ENCODE peak calls at places on chromosome 11, in four cellular contexts. Q is K562, R is SK-N-SH, I is GM12878. F is an unnamed sample.
A peak's percentile ranks its signal among the peaks of the same experiment; 100 is the strongest.

GRCh38 chr11:104104201-104104600 is 59.7 kb downstream of the PDGFD start:
- DNase-seq in I (no peak), Q (no peak), R (no peak), F (no peak)

GRCh38 chr11:88175707-88176066 is 444 bp upstream of the RAB38 start:
- DNase-seq in Q (no peak), I (no peak), R (no peak), F (no peak)

GRCh38 chr11:113507341-113507740 is 32.1 kb upstream of the DRD2 start:
- DNase-seq in Q (no peak), I (no peak), R (no peak), F (no peak)

GRCh38 chr11:28838741-28839140 is 730.6 kb downstream of the METTL15 start:
- DNase-seq in Q (no peak), R (no peak), I (no peak), F (no peak)

GRCh38 chr11:66264893-66265292 is 3.5 kb upstream of the RAB1B start:
- DNase-seq in I (no peak), R (peak; percentile 59), Q (peak; percentile 53), F (no peak)

GRCh38 chr11:12148466-12148865 is 38.1 kb downstream of the MICAL2 start:
- DNase-seq in I (no peak), Q (no peak), R (no peak), F (no peak)

GRCh38 chr11:128896356-128896755 is 5.2 kb downstream of the KCNJ5 start:
- DNase-seq in R (no peak), Q (no peak), I (no peak), F (no peak)

GRCh38 chr11:95076416-95076815 is 9.7 kb downstream of the SRSF8 start:
- DNase-seq in Q (no peak), R (no peak), I (no peak), F (no peak)

GRCh38 chr11:115608976-115609375 is 104.8 kb upstream of the CADM1 start:
- DNase-seq in Q (no peak), R (no peak), I (no peak), F (no peak)

GRCh38 chr11:67272327-67273259 is 6.3 kb downstream of the GRK2 start:
- DNase-seq in R (no peak), I (no peak), Q (no peak), F (no peak)

GRCh38 chr11:122020902-122021301 is 95.1 kb downstream of the BLID start:
- DNase-seq in I (no peak), Q (no peak), R (peak; percentile 8), F (no peak)

GRCh38 chr11:104620991-104621390 is 277.3 kb downstream of the CASP12 start:
- DNase-seq in I (no peak), R (no peak), Q (no peak), F (no peak)

GRCh38 chr11:62548545-62549335 is 2.1 kb upstream of the AHNAK start:
- DNase-seq in Q (no peak), R (no peak), I (no peak), F (peak; percentile 78)

GRCh38 chr11:124115782-124116616 is 749 bp downstream of the VWA5A start:
- DNase-seq in Q (no peak), I (no peak), R (peak; percentile 15), F (no peak)

GRCh38 chr11:35418282-35418846 is 994 bp downstream of the SLC1A2 start:
- DNase-seq in I (no peak), Q (no peak), R (peak; percentile 32), F (no peak)

GRCh38 chr11:107591098-107591445 is at the start of gene ELMOD1:
- DNase-seq in Q (peak; percentile 58), R (peak; percentile 90), I (no peak), F (peak; percentile 7)

GRCh38 chr11:6319879-6320410 is 356 bp downstream of the CAVIN3 start:
- DNase-seq in Q (peak; percentile 52), R (peak; percentile 35), I (no peak), F (no peak)

GRCh38 chr11:71169328-71169727 is 83.0 kb downstream of the SHANK2 start:
- DNase-seq in Q (no peak), R (no peak), I (no peak), F (no peak)

GRCh38 chr11:12587333-12587997 is 86.8 kb upstream of the TEAD1 start:
- DNase-seq in Q (no peak), R (no peak), I (no peak), F (no peak)

GRCh38 chr11:124402326-124402922 is 3.6 kb upstream of the OR8B3 start:
- DNase-seq in Q (peak; percentile 67), I (no peak), R (peak; percentile 64), F (peak; percentile 56)

GRCh38 chr11:134374171-134374570 is 37.9 kb downstream of the B3GAT1 start:
- DNase-seq in Q (no peak), I (no peak), R (no peak), F (no peak)

GRCh38 chr11:112127056-112127455 is 36.8 kb downstream of the IL18 start:
- DNase-seq in I (no peak), R (no peak), Q (no peak), F (no peak)

GRCh38 chr11:134994431-134994830 is 582.4 kb upstream of the B3GAT1 start:
- DNase-seq in R (no peak), I (no peak), Q (no peak), F (no peak)

GRCh38 chr11:70244698-70245097 is 25.8 kb upstream of the PPFIA1 start:
- DNase-seq in Q (no peak), R (no peak), I (no peak), F (no peak)

GRCh38 chr11:22795914-22796313 is 33.7 kb downstream of the SVIP start:
- DNase-seq in I (no peak), R (no peak), Q (peak; percentile 44), F (no peak)

GRCh38 chr11:86037743-86038142 is 31.1 kb downstream of the PICALM start:
- DNase-seq in Q (no peak), R (no peak), I (no peak), F (no peak)

GRCh38 chr11:85810871-85811611 is at the start of gene SYTL2:
- DNase-seq in R (peak; percentile 92), I (no peak), Q (peak; percentile 85), F (peak; percentile 6)

GRCh38 chr11:36463781-36464180 is 46.3 kb downstream of the TRAF6 start:
- DNase-seq in Q (no peak), I (no peak), R (no peak), F (no peak)

GRCh38 chr11:104856607-104857006 is 41.7 kb downstream of the CASP12 start:
- DNase-seq in I (no peak), R (no peak), Q (no peak), F (no peak)

GRCh38 chr11:70556884-70557741 is 158.8 kb downstream of the CTTN start:
- DNase-seq in I (no peak), Q (no peak), R (no peak), F (no peak)

GRCh38 chr11:10701982-10702381 is 8.4 kb upstream of the IRAG1 start:
- DNase-seq in R (no peak), Q (no peak), I (no peak), F (no peak)

GRCh38 chr11:27120211-27120610 is 79.6 kb downstream of the BBOX1 start:
- DNase-seq in R (no peak), I (no peak), Q (no peak), F (no peak)

GRCh38 chr11:90222152-90222458 is 744 bp downstream of the CHORDC1 start:
- DNase-seq in R (no peak), Q (no peak), I (no peak), F (no peak)

GRCh38 chr11:117022526-117022925 is 75.7 kb downstream of the SIK3 start:
- DNase-seq in Q (no peak), R (no peak), I (peak; percentile 72), F (no peak)

GRCh38 chr11:12261551-12261950 is 115.8 kb upstream of the PARVA start:
- DNase-seq in I (no peak), Q (no peak), R (no peak), F (no peak)

GRCh38 chr11:31607914-31608313 is 98.3 kb downstream of the ELP4 start:
- DNase-seq in Q (no peak), I (no peak), R (no peak), F (no peak)

DNA sequence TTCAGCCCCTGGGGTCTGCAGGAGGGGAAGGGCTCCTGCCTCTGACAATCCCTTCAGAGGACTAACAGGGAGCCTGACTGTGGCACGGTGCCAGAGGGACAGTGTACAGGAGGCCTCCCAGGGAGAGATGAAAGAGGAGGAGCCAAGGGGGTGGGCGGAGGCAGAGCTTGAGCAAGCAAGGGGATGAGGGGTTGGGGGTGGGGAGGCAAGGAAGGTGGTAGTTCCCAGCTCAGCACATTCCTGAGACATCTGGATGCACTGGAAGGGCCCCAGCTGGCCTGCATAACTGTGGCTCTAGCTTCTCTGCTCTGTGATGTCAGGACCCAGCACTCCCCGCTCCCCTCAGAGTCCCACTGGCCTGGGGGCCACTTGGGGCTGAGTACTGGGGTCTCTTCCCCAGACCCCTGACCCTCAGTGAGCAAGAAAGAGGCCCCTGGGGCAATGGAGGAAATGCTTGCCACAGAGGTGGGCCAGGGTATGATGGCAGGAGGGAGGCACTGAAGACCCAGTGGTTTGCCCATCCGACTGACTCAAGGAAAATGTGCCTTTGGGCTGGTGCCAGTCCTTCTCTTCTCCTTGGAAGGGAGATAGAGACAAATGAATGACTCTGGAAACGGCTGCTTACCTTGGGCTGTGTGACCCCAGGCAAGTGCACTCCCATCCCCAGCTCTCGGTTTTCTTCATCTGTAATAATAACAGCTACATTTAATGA is 13.3 kb downstream of the CREB3L1 start:
- DNase-seq in R (peak; percentile 57), Q (peak; percentile 91), I (no peak), F (no peak)
- TF ChIP-seq SMC3 in R (no peak), Q (no peak), I (no peak), F (no peak)

GRCh38 chr11:77108436-77108835 is 5.8 kb downstream of the OMP start:
- DNase-seq in I (no peak), R (no peak), Q (no peak), F (no peak)
- TF ChIP-seq GABPA in I (no peak), R (no peak), Q (no peak), F (no peak)

DNA sequence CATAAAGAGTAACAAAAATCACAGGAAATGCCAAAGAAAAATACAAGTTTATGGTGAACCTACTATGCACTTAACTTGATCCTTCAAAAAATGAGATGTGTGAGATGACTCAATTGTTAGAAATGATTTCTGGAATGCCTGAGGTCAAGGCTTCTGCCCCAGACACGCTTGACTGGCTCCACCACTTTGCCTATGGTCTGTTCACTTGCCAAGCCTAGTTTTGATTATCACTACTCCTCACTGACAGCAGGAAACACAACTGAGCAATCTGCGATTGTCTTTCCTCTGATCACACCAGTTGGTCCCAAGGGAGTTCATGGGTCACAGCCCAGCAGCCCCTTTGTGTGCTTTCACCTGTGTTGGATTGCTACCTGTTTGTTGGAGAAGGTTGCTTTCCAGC is 20.6 kb upstream of the PRDM10 start:
- DNase-seq in Q (no peak), R (no peak), I (peak; percentile 88), F (peak; percentile 71)
- TF ChIP-seq SMC3 in Q (no peak), R (no peak), I (no peak), F (no peak)

GRCh38 chr11:73072935-73073481 is 69.1 kb downstream of the FCHSD2 start:
- DNase-seq in Q (no peak), I (peak; percentile 72), R (no peak), F (no peak)
- TF ChIP-seq GABPA in Q (no peak), I (no peak), R (no peak), F (no peak)

GRCh38 chr11:2674681-2675131 is 25.1 kb downstream of the KCNQ1OT1 start:
- DNase-seq in I (no peak), Q (no peak), R (peak; percentile 73), F (no peak)
- TF ChIP-seq SMC3 in I (no peak), Q (no peak), R (no peak), F (no peak)

DNA sequence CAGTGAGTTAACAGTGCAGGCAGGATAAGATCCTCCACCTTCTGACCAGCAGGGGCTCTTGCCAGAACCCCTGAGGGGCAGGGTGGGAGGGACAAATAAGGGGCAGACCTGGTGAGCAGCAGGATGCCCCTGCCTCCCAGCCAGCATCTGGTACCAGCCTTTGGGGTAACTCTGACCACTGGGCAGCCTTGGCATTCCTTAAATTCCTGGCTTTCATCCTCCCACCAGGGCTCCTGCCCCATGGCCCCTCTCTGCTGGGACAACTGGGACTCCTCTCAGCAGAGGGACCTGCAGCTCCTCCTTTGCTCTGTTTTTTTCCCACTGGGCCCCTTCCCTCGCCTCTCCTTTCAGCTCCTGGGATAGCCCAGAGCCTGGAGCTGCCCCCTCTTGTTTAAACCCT is 98.0 kb upstream of the CD82 start:
- DNase-seq in R (no peak), Q (no peak), I (no peak), F (no peak)
- TF ChIP-seq GABPA in R (no peak), Q (no peak), I (no peak), F (no peak)